ENCODE peak calls at places on chromosomes 7 and 10, in four cellular contexts. One of them, this sample, is unnamed.

GRCh38 chr10:126955396-126955795 is 50.2 kb downstream of the DOCK1 start:
- DNase-seq in HepG2: no peak
- DNase-seq in K562: no peak
- DNase-seq in WTC11: no peak
- DNase-seq in this sample: no peak

GRCh38 chr7:117067322-117067721 is 114.0 kb downstream of the ST7 start:
- DNase-seq in K562: no peak
- DNase-seq in HepG2: no peak
- DNase-seq in WTC11: no peak
- DNase-seq in this sample: no peak

GRCh38 chr10:124689911-124690498 is 54.2 kb downstream of the FAM53B start:
- DNase-seq in WTC11: no peak
- DNase-seq in K562: no peak
- DNase-seq in HepG2: no peak
- DNase-seq in this sample: no peak

GRCh38 chr10:117112220-117112619 is 25.9 kb downstream of the VAX1 start:
- DNase-seq in HepG2: peak
- DNase-seq in K562: no peak
- DNase-seq in WTC11: no peak
- DNase-seq in this sample: no peak

GRCh38 chr7:151453326-151453791 is 13.4 kb upstream of the CRYGN start:
- DNase-seq in WTC11: no peak
- DNase-seq in HepG2: no peak
- DNase-seq in K562: no peak
- DNase-seq in this sample: no peak

GRCh38 chr10:78044699-78045098 is 11.0 kb downstream of the RPS24 start:
- DNase-seq in WTC11: no peak
- DNase-seq in K562: no peak
- DNase-seq in HepG2: no peak
- DNase-seq in this sample: no peak

GRCh38 chr7:27165655-27166474 is 528 bp upstream of the HOXA9 start:
- DNase-seq in HepG2: no peak
- DNase-seq in WTC11: peak
- DNase-seq in K562: no peak
- DNase-seq in this sample: no peak

GRCh38 chr7:91620827-91621226 is 259.7 kb downstream of the MTERF1 start:
- DNase-seq in WTC11: no peak
- DNase-seq in K562: no peak
- DNase-seq in HepG2: no peak
- DNase-seq in this sample: no peak

GRCh38 chr10:667096-667495 is 22.4 kb downstream of the DIP2C start:
- DNase-seq in K562: no peak
- DNase-seq in WTC11: no peak
- DNase-seq in HepG2: no peak
- DNase-seq in this sample: no peak

GRCh38 chr7:120486164-120486563 is 213.2 kb downstream of the KCND2 start:
- DNase-seq in WTC11: no peak
- DNase-seq in K562: no peak
- DNase-seq in HepG2: no peak
- DNase-seq in this sample: no peak

DNA sequence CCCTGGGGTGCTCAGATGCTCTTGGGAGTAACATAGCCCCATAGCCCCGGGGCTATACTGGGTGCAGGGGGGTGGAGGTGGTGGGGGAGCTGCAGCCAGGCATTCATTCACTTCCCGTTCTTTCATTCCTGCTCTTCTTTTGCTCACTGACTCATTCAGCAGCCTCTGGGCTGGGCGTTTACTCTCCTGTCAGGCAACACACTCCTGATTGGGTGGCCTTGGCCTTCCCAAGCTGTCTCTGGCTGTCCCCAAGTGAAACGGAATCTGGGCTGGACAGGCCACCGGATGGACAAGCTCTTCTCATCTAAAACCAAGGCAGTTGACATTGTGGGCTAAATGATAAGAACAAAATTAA is 34.6 kb downstream of the CHST3 start:
- DNase-seq in WTC11: no peak
- DNase-seq in K562: no peak
- DNase-seq in HepG2: peak
- DNase-seq in this sample: no peak
- TF ChIP-seq CREM in WTC11: no peak
- TF ChIP-seq CREM in K562: no peak
- TF ChIP-seq CREM in HepG2: no peak
- TF ChIP-seq CREM in this sample: no peak

DNA sequence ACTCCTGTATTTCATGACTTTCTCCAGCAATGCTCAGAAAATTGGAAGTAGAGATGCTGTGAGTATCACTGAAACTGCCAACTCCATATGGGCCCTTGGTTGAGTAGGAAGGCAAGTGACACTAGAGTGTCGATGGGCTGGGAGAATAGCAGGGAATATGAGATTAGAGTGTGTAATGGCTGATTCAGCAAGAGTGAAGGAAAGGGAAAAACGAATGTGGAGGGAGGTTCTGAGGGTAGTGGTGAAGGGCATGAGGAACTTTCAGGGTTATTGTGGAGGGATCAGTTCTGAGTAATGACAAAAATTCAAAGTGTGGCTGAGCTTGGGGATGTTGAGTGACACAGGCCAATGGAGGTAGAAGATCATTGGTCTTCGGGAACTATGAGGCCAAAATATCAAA is 49.0 kb upstream of the PCGF5 start:
- DNase-seq in HepG2: no peak
- DNase-seq in WTC11: no peak
- DNase-seq in K562: no peak
- DNase-seq in this sample: no peak
- TF ChIP-seq CREM in HepG2: no peak
- TF ChIP-seq CREM in WTC11: no peak
- TF ChIP-seq CREM in K562: no peak
- TF ChIP-seq CREM in this sample: no peak

GRCh38 chr7:29077181-29077580 is 69.2 kb downstream of the CPVL start:
- DNase-seq in HepG2: no peak
- DNase-seq in K562: no peak
- DNase-seq in WTC11: no peak
- DNase-seq in this sample: no peak
- TF ChIP-seq CREM in HepG2: no peak
- TF ChIP-seq CREM in K562: no peak
- TF ChIP-seq CREM in WTC11: no peak
- TF ChIP-seq CREM in this sample: no peak

GRCh38 chr10:60182691-60183090 is 207.0 kb downstream of the ANK3 start:
- DNase-seq in K562: no peak
- DNase-seq in WTC11: no peak
- DNase-seq in HepG2: no peak
- DNase-seq in this sample: no peak

GRCh38 chr10:60172363-60172990 is 217.2 kb downstream of the ANK3 start:
- DNase-seq in K562: no peak
- DNase-seq in HepG2: no peak
- DNase-seq in WTC11: no peak
- DNase-seq in this sample: no peak

GRCh38 chr10:60171436-60172013 is 218.2 kb downstream of the ANK3 start:
- DNase-seq in HepG2: no peak
- DNase-seq in K562: no peak
- DNase-seq in WTC11: no peak
- DNase-seq in this sample: no peak

GRCh38 chr10:60175418-60175817 is 214.3 kb downstream of the ANK3 start:
- DNase-seq in HepG2: no peak
- DNase-seq in WTC11: no peak
- DNase-seq in K562: no peak
- DNase-seq in this sample: no peak

DNA sequence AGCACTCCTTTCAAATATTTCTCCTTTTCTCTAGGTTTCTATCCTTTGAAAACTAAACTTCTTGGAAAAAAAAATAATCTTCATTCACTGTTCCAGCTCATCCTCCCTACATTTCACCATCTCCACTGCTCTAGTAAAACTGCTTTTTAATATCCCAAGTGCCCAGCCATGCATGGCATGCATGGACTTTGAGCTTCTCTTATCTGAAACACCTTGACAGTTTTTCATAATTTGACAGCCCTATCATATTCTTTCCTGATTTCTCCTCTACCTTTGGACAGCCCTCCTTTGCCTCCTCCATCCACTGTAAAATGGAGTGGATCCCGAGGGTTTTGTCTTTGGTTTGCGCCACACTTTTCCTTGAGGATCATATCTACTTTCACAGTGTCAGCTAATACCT is 212.8 kb downstream of the ANK3 start:
- DNase-seq in HepG2: no peak
- DNase-seq in WTC11: no peak
- DNase-seq in K562: no peak
- DNase-seq in this sample: no peak
- TF ChIP-seq CREM in HepG2: no peak
- TF ChIP-seq CREM in WTC11: no peak
- TF ChIP-seq CREM in K562: no peak
- TF ChIP-seq CREM in this sample: no peak

GRCh38 chr10:120422459-120422858 is 34.6 kb upstream of the PLPP4 start:
- DNase-seq in WTC11: no peak
- DNase-seq in HepG2: no peak
- DNase-seq in K562: no peak
- DNase-seq in this sample: no peak
- TF ChIP-seq CREM in WTC11: no peak
- TF ChIP-seq CREM in HepG2: no peak
- TF ChIP-seq CREM in K562: no peak
- TF ChIP-seq CREM in this sample: no peak